ENCODE peak calls at places on chromosome 2, in ten cellular contexts. I, W, O, F, J, Y, Q, A, Z and B are unnamed samples.

GRCh38 chr2:239184968-239185903 is 215.6 kb downstream of the HDAC4 start:
- DNase-seq in J (no peak), Z (no peak), Y (no peak), F (no peak), Q (no peak), W (no peak), O (no peak), I (no peak), A (no peak), B (no peak)

GRCh38 chr2:204487447-204488229 is 57.6 kb upstream of the PARD3B start:
- DNase-seq in I (no peak), Z (no peak), Y (no peak), J (no peak), F (no peak), W (no peak), Q (no peak), A (no peak), O (no peak), B (no peak)

GRCh38 chr2:16773080-16773713 is 107.6 kb upstream of the CYRIA start:
- DNase-seq in A (peak), O (peak), Z (peak), F (peak), Y (peak), J (no peak), W (no peak), I (peak), Q (peak), B (peak)

GRCh38 chr2:116802671-116803070 is 1011.8 kb upstream of the DDX18 start:
- DNase-seq in A (no peak), Z (no peak), I (no peak), J (no peak), Y (no peak), Q (no peak), W (no peak), O (no peak), F (no peak), B (no peak)

GRCh38 chr2:226423498-226423960 is 376.1 kb downstream of the IRS1 start:
- DNase-seq in F (no peak), W (no peak), A (peak), J (peak), Z (no peak), Y (no peak), I (no peak), O (no peak), Q (peak), B (peak)

GRCh38 chr2:69221960-69222751 is 164.9 kb downstream of the GFPT1 start:
- DNase-seq in I (no peak), Q (no peak), Z (no peak), A (no peak), O (no peak), W (no peak), J (no peak), Y (peak), F (no peak), B (no peak)

GRCh38 chr2:10256525-10257031 is 46.1 kb upstream of the HPCAL1 start:
- DNase-seq in Z (no peak), F (no peak), Q (no peak), W (no peak), J (no peak), O (no peak), Y (no peak), A (no peak), I (no peak), B (no peak)

GRCh38 chr2:45285791-45286390 is 276.6 kb upstream of the SIX2 start:
- DNase-seq in W (no peak), O (no peak), Y (no peak), Q (no peak), F (no peak), Z (no peak), A (no peak), I (no peak), J (no peak), B (no peak)

GRCh38 chr2:10004401-10004800 is 38.9 kb upstream of the KLF11 start:
- DNase-seq in A (no peak), Q (no peak), W (no peak), O (no peak), J (no peak), Z (no peak), Y (no peak), I (no peak), F (no peak), B (no peak)

GRCh38 chr2:30611572-30611971 is 164.5 kb downstream of the LCLAT1 start:
- DNase-seq in O (peak), I (no peak), Y (peak), Z (no peak), F (no peak), W (no peak), J (no peak), A (no peak), Q (no peak), B (no peak)